ENCODE peak calls at places on chromosomes 4 and X, in nine cellular contexts. T is GM12865, D is WERI-Rb-1, J is fibroblast of lung, S is AG10803, C is stomach, P is HFF-Myc, V is upper lobe of left lung, H is coronary artery. Y is an unnamed sample.

GRCh38 chr4:15778742-15779231 is 659 bp downstream of the CD38 start:
- DNase-seq in T (peak), D (no peak), J (peak), S (no peak), C (no peak), P (no peak), V (peak), H (no peak), Y (peak)

GRCh38 chr4:110025057-110025456 is 112.4 kb downstream of the EGF start:
- DNase-seq in T (no peak), D (no peak), J (peak), S (no peak), C (no peak), P (no peak), V (no peak), H (no peak), Y (no peak)

GRCh38 chr4:118904935-118905334 is 16.3 kb downstream of the SYNPO2 start:
- DNase-seq in T (no peak), D (no peak), J (peak), S (no peak), C (no peak), P (no peak), V (no peak), H (no peak), Y (no peak)

GRCh38 chr4:138938371-138938699 is 77.2 kb upstream of the NOCT start:
- DNase-seq in T (peak), D (no peak), J (peak), S (peak), C (no peak), P (peak), V (no peak), H (no peak), Y (no peak)

GRCh38 chr4:2962099-2962455 is 1.1 kb downstream of the NOP14 start:
- DNase-seq in T (peak), D (no peak), J (no peak), S (no peak), C (no peak), P (no peak), V (no peak), H (no peak), Y (peak)

GRCh38 chr4:37381040-37381668 is 136.6 kb downstream of the NWD2 start:
- DNase-seq in T (no peak), D (peak), J (no peak), S (no peak), C (no peak), P (no peak), V (no peak), H (no peak), Y (no peak)

GRCh38 chr4:137610960-137611359 is 78.7 kb upstream of the PCDH18 start:
- DNase-seq in T (peak), D (peak), J (peak), S (no peak), C (no peak), P (peak), V (no peak), H (no peak), Y (no peak)

GRCh38 chrX:122567911-122568310 is 616.2 kb upstream of the GRIA3 start:
- DNase-seq in T (no peak), D (no peak), J (peak), S (peak), C (no peak), P (no peak), V (no peak), H (no peak), Y (no peak)

GRCh38 chr4:152605641-152606304 is 69.9 kb upstream of the FBXW7 start:
- DNase-seq in T (no peak), D (peak), J (peak), S (peak), C (no peak), P (peak), V (no peak), H (no peak), Y (no peak)

DNA sequence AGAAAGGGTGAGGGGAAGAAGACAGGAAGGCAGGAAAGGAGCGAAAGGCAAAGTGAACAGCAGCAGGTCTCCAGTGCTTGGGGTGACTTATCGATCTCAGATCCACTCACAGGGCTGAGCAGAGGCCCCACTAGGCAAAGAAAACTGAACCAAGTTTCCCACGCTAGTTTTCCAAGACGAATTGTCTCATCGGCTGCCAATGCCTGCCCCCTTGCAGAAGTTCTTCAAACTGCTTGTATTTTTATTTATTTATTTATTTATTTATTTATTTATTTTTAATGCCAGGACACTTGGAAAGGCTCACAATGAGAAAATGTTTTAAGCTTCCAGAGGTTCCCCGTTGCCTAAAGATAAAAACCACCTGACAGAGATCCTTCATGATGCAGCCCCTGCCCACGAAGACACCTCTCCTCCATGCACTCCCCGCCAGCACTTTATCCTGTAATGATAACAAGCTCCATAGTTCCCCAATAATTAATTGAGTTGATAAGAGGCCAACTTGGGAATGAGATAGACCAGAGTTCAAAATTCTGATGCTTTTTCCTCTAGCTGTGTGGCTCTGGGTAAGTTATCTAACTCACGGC is 43.2 kb downstream of the QDPR start:
- DNase-seq in T (peak), D (peak), J (peak), S (peak), C (no peak), P (peak), V (no peak), H (no peak), Y (no peak)
- TF ChIP-seq CTCF in T (peak), D (peak), J (peak), S (peak), C (no peak), P (peak), V (no peak), H (peak), Y (no peak)

GRCh38 chr4:141705747-141706377 is 69.5 kb downstream of the IL15 start:
- DNase-seq in T (no peak), D (no peak), J (peak), S (no peak), C (no peak), P (no peak), V (no peak), H (no peak), Y (no peak)

GRCh38 chr4:141706445-141706844 is 70.1 kb downstream of the IL15 start:
- DNase-seq in T (no peak), D (no peak), J (no peak), S (no peak), C (no peak), P (no peak), V (no peak), H (no peak), Y (no peak)

GRCh38 chr4:141703497-141703896 is 67.1 kb downstream of the IL15 start:
- DNase-seq in T (no peak), D (no peak), J (no peak), S (no peak), C (no peak), P (no peak), V (no peak), H (no peak), Y (no peak)

GRCh38 chr4:141705048-141705746 is 68.8 kb downstream of the IL15 start:
- DNase-seq in T (peak), D (no peak), J (no peak), S (no peak), C (no peak), P (no peak), V (no peak), H (no peak), Y (no peak)

DNA sequence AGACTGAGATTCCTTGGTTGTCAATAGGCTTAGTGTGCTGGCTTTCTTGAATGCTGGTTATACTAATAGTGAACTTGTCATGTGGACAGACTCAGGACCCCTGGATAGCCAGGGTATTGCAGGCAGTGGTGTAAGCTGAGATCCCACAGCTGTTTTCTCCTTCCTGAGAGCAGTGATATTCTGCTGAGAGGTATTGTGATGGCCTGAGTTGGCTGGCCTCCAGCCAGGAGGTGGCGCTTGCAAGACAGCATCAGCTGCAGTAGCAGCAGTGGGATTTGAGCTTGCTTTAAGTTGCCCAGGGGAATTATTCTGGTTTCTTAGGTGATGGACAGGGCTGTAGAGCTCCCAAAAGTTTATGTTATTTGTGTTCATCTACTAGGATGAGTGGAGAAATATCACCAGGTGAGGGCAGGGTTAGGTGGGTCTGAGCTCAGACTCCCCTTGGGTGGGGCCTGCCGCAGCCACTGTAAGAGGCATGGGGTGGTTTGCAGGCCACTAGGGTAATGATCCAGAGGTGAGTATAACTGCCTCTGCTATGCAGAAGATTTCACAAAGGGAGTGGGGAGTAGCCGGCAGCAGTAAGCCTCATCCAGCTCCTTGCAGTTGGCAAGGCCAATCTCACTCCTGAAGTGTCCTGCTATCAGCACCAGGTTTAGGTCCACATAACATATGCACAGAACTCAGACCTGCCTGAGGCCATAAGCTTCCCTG is 66.2 kb downstream of the IL15 start:
- DNase-seq in T (peak), D (no peak), J (no peak), S (no peak), C (no peak), P (no peak), V (no peak), H (no peak), Y (peak)
- TF ChIP-seq CTCF in T (peak), D (peak), J (no peak), S (no peak), C (no peak), P (no peak), V (no peak), H (no peak), Y (no peak)

DNA sequence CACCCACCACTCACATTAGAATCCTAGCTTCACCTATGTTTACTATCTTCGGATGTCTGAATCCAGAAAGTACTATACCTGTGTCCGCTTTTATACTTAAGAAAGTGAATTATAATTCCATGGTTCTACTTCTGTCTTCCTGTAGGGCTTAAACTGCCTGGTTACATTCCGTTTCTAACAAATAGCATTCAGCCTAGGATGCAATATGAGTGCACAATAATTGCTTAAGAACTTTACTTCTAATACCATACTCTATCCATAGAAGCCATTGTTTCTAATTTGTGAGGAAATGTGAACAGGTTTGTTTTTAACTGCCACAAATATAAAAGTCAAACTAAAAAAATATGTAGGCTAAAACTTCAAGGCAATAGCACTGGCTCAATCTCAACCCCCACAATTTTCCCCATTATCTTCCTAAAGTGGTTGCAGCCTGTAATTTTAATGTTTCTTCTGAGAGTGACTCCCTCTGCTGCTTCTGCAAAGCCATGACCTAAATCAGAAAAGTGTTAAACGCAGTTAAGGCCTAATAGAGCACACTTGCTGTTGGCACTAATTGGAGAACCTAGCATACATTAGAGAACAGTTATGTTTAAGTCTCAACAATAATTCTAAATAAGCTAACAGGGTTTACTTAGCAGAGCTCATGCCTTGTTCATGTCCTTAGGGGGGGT is 4.2 kb downstream of the UNC5C start:
- DNase-seq in T (no peak), D (no peak), J (no peak), S (no peak), C (no peak), P (no peak), V (no peak), H (no peak), Y (no peak)
- TF ChIP-seq CTCF in T (no peak), D (peak), J (peak), S (no peak), C (no peak), P (no peak), V (no peak), H (no peak), Y (no peak)

DNA sequence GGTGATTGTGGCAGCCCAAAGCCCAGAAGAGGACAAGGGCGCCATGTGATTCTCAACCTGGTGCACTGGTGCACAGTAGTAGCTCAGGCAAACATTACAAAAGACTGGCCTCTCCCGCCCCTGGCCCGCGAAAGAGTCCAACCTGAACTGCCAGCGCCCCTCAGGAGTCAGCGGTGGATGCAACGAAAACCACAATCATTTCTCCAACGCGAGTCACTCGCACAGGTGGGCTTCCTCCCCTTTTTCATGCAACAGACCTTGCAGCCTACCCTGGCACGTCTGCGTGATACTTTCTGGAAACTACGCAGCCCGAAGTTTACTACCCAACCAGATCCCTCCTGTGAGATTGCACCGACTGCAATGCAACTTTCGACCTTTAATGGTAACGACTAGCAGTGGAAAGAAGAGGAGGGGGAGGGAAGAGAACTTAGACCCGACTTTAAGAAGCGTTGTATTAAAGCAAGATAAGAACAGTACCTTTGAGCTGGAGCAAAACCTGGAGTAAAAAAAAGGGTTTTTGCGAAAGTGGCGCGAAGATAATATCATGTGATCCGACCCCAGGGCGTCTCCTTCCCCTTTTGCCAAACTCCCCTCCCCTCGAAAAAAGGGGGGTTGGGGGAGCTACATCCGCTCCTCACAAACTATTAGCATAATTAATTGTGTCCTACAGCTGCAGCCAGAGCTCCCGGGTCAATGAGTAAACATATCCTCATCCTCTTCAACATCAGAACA is 63.3 kb upstream of the CCDC160 start:
- DNase-seq in T (no peak), D (no peak), J (no peak), S (no peak), C (no peak), P (no peak), V (no peak), H (no peak), Y (peak)
- TF ChIP-seq CTCF in T (no peak), D (no peak), J (no peak), S (no peak), C (no peak), P (no peak), V (no peak), H (no peak), Y (no peak)

GRCh38 chrX:128992107-128992971 is 531.0 kb downstream of the SMARCA1 start:
- DNase-seq in T (no peak), D (peak), J (no peak), S (no peak), C (no peak), P (no peak), V (no peak), H (no peak), Y (no peak)
- TF ChIP-seq CTCF in T (no peak), D (peak), J (no peak), S (no peak), C (no peak), P (peak), V (no peak), H (no peak), Y (no peak)

GRCh38 chrX:115561605-115562491 is 874 bp downstream of the PLS3 start:
- DNase-seq in T (peak), D (peak), J (peak), S (peak), C (peak), P (no peak), V (peak), H (peak), Y (peak)
- TF ChIP-seq CTCF in T (no peak), D (peak), J (peak), S (no peak), C (no peak), P (no peak), V (no peak), H (no peak), Y (no peak)

DNA sequence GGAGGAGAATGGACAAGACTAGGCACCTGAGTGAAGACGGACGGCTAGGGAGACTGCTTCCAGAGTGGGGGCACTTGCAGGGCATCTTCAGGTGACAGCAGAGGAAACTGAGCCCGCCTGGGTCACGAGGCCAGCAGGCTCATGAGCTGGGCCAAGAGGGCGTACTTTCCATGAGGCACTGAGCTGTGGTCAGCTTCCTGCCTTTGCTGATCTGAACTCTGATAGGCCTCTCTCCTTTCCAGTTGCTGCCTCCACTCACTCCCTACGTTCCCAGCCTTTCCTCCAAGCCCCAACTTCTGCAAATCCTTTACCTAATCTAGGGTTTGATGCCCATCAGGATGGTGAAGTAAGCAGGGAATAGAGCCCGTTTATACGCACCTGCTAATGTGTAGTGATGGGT is 1.4 kb upstream of the L1CAM start:
- DNase-seq in T (no peak), D (no peak), J (no peak), S (no peak), C (no peak), P (no peak), V (no peak), H (no peak), Y (no peak)
- TF ChIP-seq CTCF in T (no peak), D (no peak), J (no peak), S (no peak), C (no peak), P (no peak), V (no peak), H (no peak), Y (no peak)

DNA sequence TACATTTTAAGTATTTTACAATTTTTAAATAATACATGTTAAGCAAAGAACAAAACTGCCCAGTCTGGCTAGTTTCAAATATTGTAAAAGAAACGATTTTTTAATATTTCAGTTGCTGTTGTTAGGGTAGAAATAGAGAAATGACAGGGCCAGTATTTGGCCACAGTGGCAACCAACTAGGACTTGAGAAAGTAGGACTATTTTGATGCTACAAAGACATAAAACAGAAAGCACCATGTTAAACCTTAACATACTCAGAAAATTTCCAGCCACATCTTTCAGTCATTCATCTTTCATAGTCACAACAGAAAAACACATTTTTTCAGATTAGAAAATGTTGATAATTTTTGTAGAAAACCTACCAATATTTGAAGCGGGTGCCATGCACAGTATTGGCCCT is 104.5 kb downstream of the MBNL3 start:
- DNase-seq in T (no peak), D (no peak), J (no peak), S (no peak), C (no peak), P (no peak), V (no peak), H (no peak), Y (no peak)
- TF ChIP-seq CTCF in T (no peak), D (no peak), J (no peak), S (no peak), C (no peak), P (no peak), V (no peak), H (no peak), Y (no peak)

GRCh38 chr4:6783111-6783981 is 819 bp downstream of the KIAA0232 start:
- DNase-seq in T (peak), D (peak), J (peak), S (peak), C (peak), P (no peak), V (peak), H (peak), Y (peak)
- TF ChIP-seq CTCF in T (peak), D (peak), J (peak), S (no peak), C (no peak), P (no peak), V (no peak), H (no peak), Y (no peak)